ENCODE peak calls at places on chromosome 6, in seven cellular contexts. L, I, D, Y, K, H and C are unnamed samples.

GRCh38 chr6:41527721-41528408 is 18.3 kb upstream of the FOXP4 start:
- DNase-seq in K (no peak), L (no peak), D (no peak), H (no peak), I (peak), Y (no peak), C (no peak)

GRCh38 chr6:97361286-97361685 is 78.3 kb upstream of the MMS22L start:
- DNase-seq in L (no peak), K (no peak), I (no peak), H (no peak), Y (no peak), D (no peak), C (no peak)

GRCh38 chr6:140366991-140367390 is 992.5 kb upstream of the CITED2 start:
- DNase-seq in Y (no peak), L (no peak), I (peak), D (no peak), H (no peak), K (no peak), C (no peak)

GRCh38 chr6:158405933-158406332 is 93.7 kb downstream of the TULP4 start:
- DNase-seq in D (no peak), K (no peak), L (no peak), Y (no peak), I (no peak), H (no peak), C (no peak)

GRCh38 chr6:21846541-21847451 is 253.2 kb downstream of the SOX4 start:
- DNase-seq in I (no peak), Y (no peak), L (peak), D (peak), H (no peak), K (peak), C (no peak)

GRCh38 chr6:2441881-2442475 is 196.6 kb upstream of the GMDS start:
- DNase-seq in Y (no peak), K (no peak), H (no peak), D (no peak), I (no peak), L (no peak), C (no peak)

GRCh38 chr6:14756370-14756769 is 489.5 kb upstream of the JARID2 start:
- DNase-seq in Y (no peak), K (no peak), I (no peak), D (no peak), H (no peak), L (no peak), C (no peak)

GRCh38 chr6:106081715-106082114 is 4.4 kb upstream of the PRDM1 start:
- DNase-seq in L (no peak), Y (no peak), I (no peak), H (no peak), D (no peak), K (no peak), C (no peak)

GRCh38 chr6:1577146-1577680 is 32.5 kb upstream of the FOXC1 start:
- DNase-seq in D (no peak), K (no peak), H (no peak), L (no peak), Y (no peak), I (no peak), C (no peak)

GRCh38 chr6:50591135-50591534 is 122.2 kb upstream of the TFAP2D start:
- DNase-seq in K (no peak), H (no peak), Y (no peak), I (no peak), D (no peak), L (no peak), C (no peak)

GRCh38 chr6:143564484-143565017 is 53.0 kb upstream of the FUCA2 start:
- DNase-seq in L (no peak), H (peak), I (no peak), D (no peak), K (no peak), Y (no peak), C (no peak)

GRCh38 chr6:81834141-81834621 is 81.7 kb upstream of the TENT5A start:
- DNase-seq in K (no peak), Y (no peak), H (peak), D (no peak), L (no peak), I (peak), C (no peak)

GRCh38 chr6:9851541-9852380 is 563.1 kb downstream of the TFAP2A start:
- DNase-seq in Y (no peak), I (no peak), K (no peak), H (no peak), D (no peak), L (no peak), C (no peak)

GRCh38 chr6:121670511-121670910 is 235.1 kb downstream of the GJA1 start:
- DNase-seq in I (peak), H (no peak), D (no peak), K (no peak), L (no peak), Y (no peak), C (no peak)

GRCh38 chr6:37624121-37624520 is 73.6 kb downstream of the MDGA1 start:
- DNase-seq in I (no peak), K (no peak), L (no peak), Y (no peak), H (no peak), D (no peak), C (no peak)

GRCh38 chr6:125041740-125042459 is 79.7 kb downstream of the RNF217 start:
- DNase-seq in Y (no peak), K (no peak), D (no peak), H (no peak), I (peak), L (no peak), C (no peak)

GRCh38 chr6:43575105-43575771 is 600 bp downstream of the XPO5 start:
- DNase-seq in L (peak), I (peak), K (peak), H (no peak), Y (no peak), D (no peak), C (no peak)

GRCh38 chr6:10429638-10430427 is 15.0 kb upstream of the TFAP2A start:
- DNase-seq in L (no peak), K (no peak), Y (no peak), H (no peak), I (no peak), D (no peak), C (no peak)

GRCh38 chr6:126373344-126373743 is 33.4 kb downstream of the CENPW start:
- DNase-seq in I (no peak), D (no peak), K (no peak), Y (no peak), L (no peak), H (no peak), C (no peak)

GRCh38 chr6:115765966-115766365 is 294.7 kb downstream of the FRK start:
- DNase-seq in L (no peak), K (no peak), D (no peak), Y (no peak), I (no peak), H (no peak), C (no peak)

GRCh38 chr6:66533921-66534404 is 826.9 kb upstream of the EYS start:
- DNase-seq in I (no peak), L (no peak), H (no peak), D (no peak), Y (no peak), K (no peak), C (no peak)

GRCh38 chr6:5695260-5696245 is 311.2 kb downstream of the NRN1 start:
- DNase-seq in Y (no peak), K (no peak), I (peak), H (peak), D (peak), L (no peak), C (no peak)

GRCh38 chr6:81838031-81838430 is 85.5 kb upstream of the TENT5A start:
- DNase-seq in Y (no peak), K (no peak), H (no peak), D (no peak), L (no peak), I (peak), C (no peak)

GRCh38 chr6:137846772-137847313 is 20.2 kb upstream of the TNFAIP3 start:
- DNase-seq in L (no peak), K (no peak), I (no peak), H (peak), Y (no peak), D (no peak), C (no peak)

GRCh38 chr6:144377586-144377985 is 92.5 kb downstream of the UTRN start:
- DNase-seq in I (peak), D (no peak), Y (no peak), K (no peak), H (no peak), L (no peak), C (no peak)

GRCh38 chr6:165186441-165187205 is 122.8 kb downstream of the C6orf118 start:
- DNase-seq in L (no peak), D (no peak), Y (no peak), H (no peak), K (no peak), I (no peak), C (no peak)

GRCh38 chr6:169806718-169807117 is 55.3 kb downstream of the ERMARD start:
- DNase-seq in L (no peak), D (peak), K (no peak), H (no peak), Y (no peak), I (no peak), C (no peak)

GRCh38 chr6:167079853-167080297 is 43.0 kb upstream of the CCR6 start:
- DNase-seq in K (peak), D (no peak), Y (no peak), H (no peak), I (no peak), L (no peak), C (no peak)

GRCh38 chr6:44722736-44723135 is 335.2 kb downstream of the CDC5L start:
- DNase-seq in Y (no peak), D (no peak), L (no peak), H (no peak), K (no peak), I (no peak), C (no peak)

GRCh38 chr6:84416043-84416657 is 188.7 kb upstream of the CEP162 start:
- DNase-seq in I (no peak), D (no peak), L (no peak), K (no peak), H (no peak), Y (no peak), C (no peak)

GRCh38 chr6:49145280-49145679 is 317.8 kb downstream of the MMUT start:
- DNase-seq in K (no peak), H (no peak), Y (no peak), D (no peak), L (no peak), I (no peak), C (no peak)